ENCODE peak calls at places on chromosomes 1 and 21, in eight cellular contexts. M, K, S, C, R, N, O and W are unnamed samples.

GRCh38 chr1:17632541-17633193 is 93.2 kb downstream of the ARHGEF10L start:
- DNase-seq in M (no peak), K (no peak), S (no peak), C (no peak), R (no peak), N (peak; percentile 78), O (no peak), W (no peak)

GRCh38 chr1:240732390-240732789 is 120.4 kb upstream of the GREM2 start:
- DNase-seq in M (no peak), K (peak; percentile 78), S (no peak), C (no peak), R (no peak), N (peak; percentile 66), O (no peak), W (no peak)

GRCh38 chr1:112296908-112297307 is 99.1 kb upstream of the CTTNBP2NL start:
- DNase-seq in M (no peak), K (no peak), S (no peak), C (no peak), R (peak; percentile 52), N (peak; percentile 11), O (no peak), W (no peak)

GRCh38 chr1:44368471-44369151 is 13.6 kb upstream of the ERI3 start:
- DNase-seq in M (no peak), K (peak; percentile 22), S (no peak), C (no peak), R (no peak), N (peak; percentile 7), O (no peak), W (no peak)

GRCh38 chr1:173410133-173410793 is 66.9 kb upstream of the PRDX6 start:
- DNase-seq in M (no peak), K (no peak), S (no peak), C (no peak), R (no peak), N (peak; percentile 83), O (no peak), W (no peak)

GRCh38 chr1:39754026-39754569 is 15.4 kb downstream of the PPIE start:
- DNase-seq in M (no peak), K (no peak), S (no peak), C (no peak), R (no peak), N (no peak), O (no peak), W (no peak)

GRCh38 chr1:9909222-9910046 is 635 bp downstream of the CTNNBIP1 start:
- DNase-seq in M (peak; percentile 76), K (peak; percentile 30), S (peak; percentile 47), C (peak; percentile 67), R (no peak), N (peak; percentile 36), O (no peak), W (peak; percentile 89)

GRCh38 chr1:11837767-11838348 is 9.7 kb downstream of the NPPA start:
- DNase-seq in M (no peak), K (no peak), S (no peak), C (no peak), R (no peak), N (no peak), O (no peak), W (no peak)

GRCh38 chr1:116336250-116336649 is 36.8 kb upstream of the ATP1A1 start:
- DNase-seq in M (no peak), K (no peak), S (no peak), C (no peak), R (no peak), N (no peak), O (no peak), W (no peak)

GRCh38 chr1:33735624-33736023 is 128.3 kb upstream of the HMGB4 start:
- DNase-seq in M (no peak), K (peak; percentile 9), S (no peak), C (no peak), R (no peak), N (peak; percentile 20), O (no peak), W (no peak)

GRCh38 chr1:184310157-184310819 is 76.5 kb upstream of the C1orf21 start:
- DNase-seq in M (no peak), K (no peak), S (no peak), C (no peak), R (no peak), N (no peak), O (no peak), W (no peak)

GRCh38 chr1:245718123-245718522 is 563.3 kb downstream of the KIF26B start:
- DNase-seq in M (no peak), K (no peak), S (no peak), C (no peak), R (no peak), N (no peak), O (no peak), W (no peak)

GRCh38 chr21:43885721-43886120 is 20.7 kb downstream of the AGPAT3 start:
- DNase-seq in M (peak; percentile 61), K (no peak), S (no peak), C (no peak), R (no peak), N (no peak), O (no peak), W (no peak)

GRCh38 chr1:183032122-183032921 is 9.1 kb downstream of the LAMC1 start:
- DNase-seq in M (no peak), K (no peak), S (no peak), C (peak; percentile 35), R (no peak), N (peak; percentile 34), O (no peak), W (no peak)
- H3K4me1 ChIP-seq in M (peaks cover 63% of the 10 kb centered on the region), K (peaks cover 26% of the 10 kb centered on the region), S (peaks cover 8% of the 10 kb centered on the region), C (peaks cover 8% of the 10 kb centered on the region), R (peaks cover 30% of the 10 kb centered on the region), N (peaks cover 12% of the 10 kb centered on the region), O (peaks cover 9% of the 10 kb centered on the region), W (peaks cover 3% of the 10 kb centered on the region)

DNA sequence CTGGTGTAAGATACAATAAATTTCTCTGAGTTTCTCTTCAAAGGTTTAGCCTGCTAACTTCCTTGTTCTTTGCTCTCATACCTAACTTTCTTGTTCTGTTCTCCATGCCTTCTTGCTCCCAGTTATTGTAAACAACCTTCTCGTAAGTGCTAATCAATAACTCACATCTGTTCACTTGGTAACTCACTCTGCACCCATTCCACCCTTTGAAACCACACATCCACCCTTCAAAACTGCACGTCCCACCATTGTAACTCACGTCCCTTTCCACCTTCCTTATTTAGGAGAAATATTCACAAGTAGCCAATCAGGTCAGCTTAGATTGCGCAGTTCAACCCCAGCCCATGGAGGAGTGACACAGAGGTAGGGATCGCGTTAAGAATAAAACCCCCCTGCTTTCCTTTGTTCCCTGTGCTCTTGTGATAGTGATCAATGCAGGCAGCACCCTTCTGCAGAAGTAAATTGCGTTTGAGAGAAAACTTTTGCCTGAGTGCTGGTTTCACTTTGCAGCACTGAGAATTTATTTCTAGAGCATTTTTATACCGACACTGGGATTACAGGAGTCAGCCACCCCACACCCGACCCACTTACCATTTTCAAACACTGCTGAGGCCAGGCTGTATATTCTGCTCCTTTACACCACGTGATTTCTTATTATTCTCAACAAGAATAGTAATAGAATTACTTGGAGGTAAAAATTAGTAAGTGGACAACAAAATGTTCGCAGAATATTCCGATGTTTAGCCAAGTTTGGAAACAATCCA is 789.2 kb upstream of the RGS18 start:
- DNase-seq in M (no peak), K (peak; percentile 11), S (no peak), C (no peak), R (no peak), N (no peak), O (no peak), W (no peak)
- H3K4me1 ChIP-seq in M (peaks cover 32% of the 10 kb centered on the region), K (peaks cover 10% of the 10 kb centered on the region), S (no peaks in the 10 kb centered on the region), C (no peaks in the 10 kb centered on the region), R (no peaks in the 10 kb centered on the region), N (no peaks in the 10 kb centered on the region), O (no peaks in the 10 kb centered on the region), W (no peaks in the 10 kb centered on the region)

DNA sequence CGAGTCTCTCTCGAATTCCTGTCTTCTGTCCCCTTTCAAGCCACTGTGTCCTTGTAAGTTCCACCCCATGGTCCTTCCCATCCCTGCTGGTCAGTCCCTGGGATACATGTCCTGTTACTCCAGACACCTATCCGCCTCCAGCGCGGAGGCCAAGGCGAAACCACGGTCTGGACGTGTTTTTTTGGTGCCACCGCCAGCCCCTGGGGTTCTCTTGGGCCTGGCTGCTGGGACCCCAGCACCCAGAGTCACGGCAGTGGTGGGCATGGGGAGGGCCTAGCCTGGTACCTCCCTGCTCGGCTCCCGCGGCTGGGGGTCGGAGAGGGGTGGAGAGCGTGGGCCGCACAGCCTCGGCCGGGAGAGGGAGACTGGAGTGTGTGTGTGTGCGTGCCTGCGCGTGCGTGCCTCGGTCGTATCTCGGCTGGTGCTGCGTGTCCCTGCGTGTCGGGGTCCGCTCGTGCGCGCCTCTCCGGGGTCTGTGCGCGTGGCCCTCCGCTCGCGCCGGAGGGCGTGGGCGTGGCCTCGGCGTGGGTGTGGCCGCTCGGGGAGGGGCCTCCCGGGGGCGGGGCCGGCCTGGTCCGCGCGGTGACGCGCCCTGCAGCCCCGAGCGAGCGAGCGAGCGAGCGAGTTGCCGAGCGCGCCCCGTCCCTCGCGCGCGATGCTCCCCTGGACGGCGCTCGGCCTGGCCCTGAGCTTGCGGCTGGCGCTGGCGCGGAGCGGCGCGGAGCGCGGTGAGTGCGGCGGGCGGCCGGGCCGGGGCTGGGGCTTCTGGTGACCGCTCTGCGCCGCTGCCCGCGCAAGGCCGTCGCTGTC is at the start of gene VWA1:
- DNase-seq in M (peak; percentile 88), K (peak; percentile 86), S (peak; percentile 83), C (peak; percentile 88), R (peak; percentile 59), N (peak; percentile 71), O (no peak), W (peak; percentile 90)
- H3K4me1 ChIP-seq in M (peaks cover 86% of the 10 kb centered on the region), K (peaks cover 51% of the 10 kb centered on the region), S (peaks cover 53% of the 10 kb centered on the region), C (peaks cover 46% of the 10 kb centered on the region), R (no peaks in the 10 kb centered on the region), N (peaks cover 24% of the 10 kb centered on the region), O (peaks cover 58% of the 10 kb centered on the region), W (peaks cover 46% of the 10 kb centered on the region)

DNA sequence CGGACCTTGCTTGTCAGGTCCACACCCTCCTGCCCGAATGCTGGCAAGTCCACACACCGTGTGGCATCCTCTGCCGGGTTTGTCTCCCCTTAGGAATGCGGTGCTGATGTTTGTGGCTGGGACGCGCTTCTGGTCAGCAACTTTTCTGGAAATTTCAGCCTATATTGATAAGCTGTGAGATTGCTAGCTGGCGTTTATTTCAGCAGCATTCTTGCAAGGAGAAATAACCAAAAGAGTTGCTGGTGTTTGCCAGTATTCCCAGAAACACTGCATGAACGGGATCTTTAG is 601 bp downstream of the CEPT1 start:
- DNase-seq in M (no peak), K (peak; percentile 78), S (no peak), C (no peak), R (no peak), N (peak; percentile 73), O (no peak), W (no peak)
- H3K4me1 ChIP-seq in M (peaks cover 40% of the 10 kb centered on the region), K (peaks cover 27% of the 10 kb centered on the region), S (peaks cover 9% of the 10 kb centered on the region), C (peaks cover 5% of the 10 kb centered on the region), R (peaks cover 4% of the 10 kb centered on the region), N (no peaks in the 10 kb centered on the region), O (peaks cover 14% of the 10 kb centered on the region), W (peaks cover 4% of the 10 kb centered on the region)

GRCh38 chr1:178510155-178510554 is 2.8 kb upstream of the TEX35 start:
- DNase-seq in M (no peak), K (no peak), S (no peak), C (no peak), R (no peak), N (no peak), O (no peak), W (no peak)

GRCh38 chr1:178516110-178516509 is 3.2 kb downstream of the TEX35 start:
- DNase-seq in M (peak; percentile 21), K (no peak), S (no peak), C (no peak), R (no peak), N (no peak), O (no peak), W (no peak)

GRCh38 chr1:178509608-178510007 is 3.3 kb upstream of the TEX35 start:
- DNase-seq in M (no peak), K (no peak), S (peak; percentile 70), C (no peak), R (no peak), N (peak; percentile 16), O (no peak), W (peak; percentile 14)

GRCh38 chr1:178512566-178513277 is at the start of gene TEX35:
- DNase-seq in M (peak; percentile 53), K (no peak), S (no peak), C (no peak), R (no peak), N (no peak), O (no peak), W (peak; percentile 51)

GRCh38 chr1:178513278-178513983 is 522 bp downstream of the TEX35 start:
- DNase-seq in M (peak; percentile 46), K (peak; percentile 24), S (peak; percentile 68), C (no peak), R (no peak), N (peak; percentile 20), O (no peak), W (peak; percentile 49)
- H3K4me1 ChIP-seq in M (no peaks in the 10 kb centered on the region), K (no peaks in the 10 kb centered on the region), S (peaks cover 4% of the 10 kb centered on the region), C (no peaks in the 10 kb centered on the region), R (peaks cover 3% of the 10 kb centered on the region), N (peaks cover 2% of the 10 kb centered on the region), O (no peaks in the 10 kb centered on the region), W (no peaks in the 10 kb centered on the region)